ENCODE peak calls at places on chromosomes 5 and 9, in eight cellular contexts. S, P, I, E, G, O, B and T are unnamed samples.

GRCh38 chr5:106656821-106657220 is 1013.9 kb downstream of the EFNA5 start:
- DNase-seq in S (no peak), P (no peak), I (no peak), E (no peak), G (no peak), O (no peak), B (no peak), T (no peak)

GRCh38 chr5:126927424-126927823 is 102.9 kb downstream of the MARCHF3 start:
- DNase-seq in S (no peak), P (no peak), I (no peak), E (no peak), G (no peak), O (no peak), B (no peak), T (no peak)

GRCh38 chr5:121949885-121950284 is 11.9 kb upstream of the SRFBP1 start:
- DNase-seq in S (peak), P (peak), I (no peak), E (no peak), G (peak), O (no peak), B (peak), T (no peak)

GRCh38 chr9:24828687-24829086 is 283.0 kb upstream of the IZUMO3 start:
- DNase-seq in S (no peak), P (no peak), I (no peak), E (no peak), G (no peak), O (no peak), B (no peak), T (no peak)

GRCh38 chr5:132180134-132180745 is 47.4 kb downstream of the P4HA2 start:
- DNase-seq in S (peak), P (peak), I (peak), E (no peak), G (peak), O (no peak), B (peak), T (no peak)

GRCh38 chr5:35963381-35963843 is 25.0 kb upstream of the CAPSL start:
- DNase-seq in S (peak), P (no peak), I (no peak), E (no peak), G (no peak), O (no peak), B (peak), T (no peak)

GRCh38 chr5:96149021-96149420 is 187.4 kb upstream of the ELL2 start:
- DNase-seq in S (no peak), P (no peak), I (no peak), E (no peak), G (no peak), O (no peak), B (no peak), T (no peak)

GRCh38 chr9:109117856-109118801 is 1.6 kb downstream of the TMEM245 start:
- DNase-seq in S (peak), P (peak), I (no peak), E (no peak), G (peak), O (peak), B (peak), T (peak)